ENCODE peak calls at places on chromosome 20, in six cellular contexts. H is GM12878, U is HepG2, L is H1, W is GM12891, M is K562. X is an unnamed sample.

GRCh38 chr20:9485614-9486325 is 28.6 kb upstream of the LAMP5 start:
- DNase-seq in L (no peak), H (no peak), W (no peak), M (no peak), U (no peak), X (no peak)

GRCh38 chr20:47936612-47937011 is 151.3 kb upstream of the SULF2 start:
- DNase-seq in M (no peak), L (no peak), U (no peak), W (no peak), H (no peak), X (no peak)

GRCh38 chr20:63044204-63044600 is 37.4 kb upstream of the BHLHE23 start:
- DNase-seq in M (no peak), H (no peak), U (no peak), L (no peak), W (no peak), X (no peak)

GRCh38 chr20:63694596-63695418 is 1.6 kb upstream of the TNFRSF6B start:
- DNase-seq in H (no peak), M (no peak), L (no peak), W (peak), U (no peak), X (peak)

GRCh38 chr20:36311141-36311853 is 5.2 kb downstream of the DLGAP4 start:
- DNase-seq in M (no peak), L (no peak), U (no peak), H (no peak), W (no peak), X (no peak)

GRCh38 chr20:58431134-58431533 is 42.1 kb downstream of the VAPB start:
- DNase-seq in W (no peak), H (no peak), U (no peak), M (no peak), L (no peak), X (no peak)

GRCh38 chr20:19449051-19449450 is 236.6 kb downstream of the SLC24A3 start:
- DNase-seq in H (no peak), M (no peak), L (no peak), W (no peak), U (no peak), X (no peak)

GRCh38 chr20:35954907-35955251 is 577 bp upstream of the SCAND1 start:
- DNase-seq in U (peak), M (no peak), W (peak), L (no peak), H (no peak), X (no peak)

GRCh38 chr20:5776074-5776473 is 25.9 kb downstream of the SHLD1 start:
- DNase-seq in H (no peak), L (no peak), M (peak), W (no peak), U (no peak), X (no peak)

GRCh38 chr20:47886454-47887041 is 101.3 kb upstream of the SULF2 start:
- DNase-seq in H (no peak), W (no peak), L (no peak), M (no peak), U (peak), X (no peak)

GRCh38 chr20:38167851-38168760 is 3.0 kb upstream of the TGM2 start:
- DNase-seq in W (no peak), M (no peak), H (no peak), U (peak), L (no peak), X (no peak)

GRCh38 chr20:40640667-40641066 is 48.4 kb downstream of the MAFB start:
- DNase-seq in W (no peak), H (no peak), U (no peak), M (no peak), L (no peak), X (no peak)

GRCh38 chr20:63686492-63687321 is 9.7 kb upstream of the TNFRSF6B start:
- DNase-seq in H (no peak), L (no peak), U (no peak), M (no peak), W (no peak), X (no peak)

GRCh38 chr20:64066984-64067605 is 4.1 kb downstream of the TCEA2 start:
- DNase-seq in H (no peak), L (no peak), U (no peak), M (no peak), W (no peak), X (no peak)

GRCh38 chr20:36353740-36354139 is 47.6 kb downstream of the DLGAP4 start:
- DNase-seq in L (no peak), U (no peak), W (no peak), M (no peak), H (no peak), X (no peak)

GRCh38 chr20:3661060-3661820 is 2.0 kb downstream of the GFRA4 start:
- DNase-seq in H (no peak), U (no peak), M (no peak), L (no peak), W (no peak), X (no peak)

GRCh38 chr20:22052025-22052527 is 346.6 kb downstream of the PAX1 start:
- DNase-seq in W (no peak), M (no peak), L (no peak), H (no peak), U (no peak), X (no peak)

DNA sequence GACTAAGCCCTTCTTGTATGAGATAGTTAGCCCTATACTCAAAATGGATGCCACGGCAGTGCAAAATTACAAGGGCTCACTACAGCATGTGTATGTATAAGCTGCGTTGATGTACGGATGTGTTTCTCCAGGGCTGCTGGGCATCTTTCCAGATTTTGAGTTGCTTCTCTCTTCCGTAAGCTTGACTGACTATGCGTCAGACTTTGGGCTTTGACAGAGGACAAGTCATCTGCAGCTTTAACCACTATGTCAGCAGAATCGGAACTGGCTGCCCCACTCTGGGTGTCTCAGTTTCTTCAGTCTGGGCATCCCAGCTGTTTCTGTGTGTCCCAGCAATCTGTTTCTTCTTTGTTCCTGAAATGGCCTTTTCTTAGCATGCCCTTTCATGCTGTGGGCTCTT is 241.6 kb downstream of the BTBD3 start:
- DNase-seq in H (no peak), M (no peak), L (no peak), U (no peak), W (no peak), X (no peak)
- TF ChIP-seq POLR2AphosphoS5 in H (no peak), M (no peak), L (no peak), U (no peak), W (no peak), X (no peak)

GRCh38 chr20:17715075-17715474 is 15.3 kb downstream of the BANF2 start:
- DNase-seq in L (no peak), M (no peak), U (no peak), W (no peak), H (no peak), X (no peak)

GRCh38 chr20:17709361-17710293 is 9.9 kb downstream of the BANF2 start:
- DNase-seq in H (no peak), U (peak), W (no peak), M (no peak), L (no peak), X (no peak)

GRCh38 chr20:17710379-17711305 is 10.9 kb downstream of the BANF2 start:
- DNase-seq in L (no peak), H (no peak), U (peak), W (no peak), M (peak), X (no peak)

GRCh38 chr20:17712201-17712600 is 12.4 kb downstream of the BANF2 start:
- DNase-seq in L (no peak), W (no peak), H (no peak), U (no peak), M (no peak), X (no peak)

DNA sequence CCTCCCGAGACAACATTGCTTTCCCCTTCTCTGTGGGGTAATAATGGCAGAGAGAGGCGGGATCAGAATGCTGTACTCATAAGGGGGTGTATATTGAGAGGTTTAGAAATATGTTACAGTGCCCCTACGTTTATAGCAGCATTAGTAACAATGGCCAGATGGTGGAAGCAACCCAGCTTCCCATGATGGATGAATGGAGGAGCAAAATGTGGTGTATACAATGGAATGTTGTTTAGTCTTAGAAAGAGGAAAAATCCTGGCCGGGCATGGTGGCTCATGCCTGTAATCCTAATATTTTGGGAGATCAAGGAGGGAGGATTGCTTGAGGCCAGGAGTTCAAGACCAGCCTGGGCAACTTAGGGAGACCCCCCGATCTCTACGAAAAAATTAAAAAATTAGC is 12.9 kb downstream of the BANF2 start:
- DNase-seq in H (no peak), U (no peak), L (no peak), W (no peak), M (no peak), X (no peak)
- TF ChIP-seq TAF1 in H (no peak), U (no peak), L (no peak), W (no peak), M (no peak), X (no peak)

GRCh38 chr20:39424923-39425678 is 463.0 kb downstream of the DHX35 start:
- DNase-seq in W (no peak), L (no peak), M (no peak), H (no peak), U (no peak), X (no peak)

GRCh38 chr20:39433461-39433860 is 471.3 kb downstream of the DHX35 start:
- DNase-seq in W (no peak), H (no peak), U (no peak), M (no peak), L (no peak), X (no peak)

GRCh38 chr20:39429716-39430115 is 467.6 kb downstream of the DHX35 start:
- DNase-seq in U (peak), H (no peak), W (no peak), L (no peak), M (no peak), X (no peak)
- TF ChIP-seq POLR2A in U (no peak), H (no peak), W (no peak), L (no peak), M (no peak), X (no peak)

DNA sequence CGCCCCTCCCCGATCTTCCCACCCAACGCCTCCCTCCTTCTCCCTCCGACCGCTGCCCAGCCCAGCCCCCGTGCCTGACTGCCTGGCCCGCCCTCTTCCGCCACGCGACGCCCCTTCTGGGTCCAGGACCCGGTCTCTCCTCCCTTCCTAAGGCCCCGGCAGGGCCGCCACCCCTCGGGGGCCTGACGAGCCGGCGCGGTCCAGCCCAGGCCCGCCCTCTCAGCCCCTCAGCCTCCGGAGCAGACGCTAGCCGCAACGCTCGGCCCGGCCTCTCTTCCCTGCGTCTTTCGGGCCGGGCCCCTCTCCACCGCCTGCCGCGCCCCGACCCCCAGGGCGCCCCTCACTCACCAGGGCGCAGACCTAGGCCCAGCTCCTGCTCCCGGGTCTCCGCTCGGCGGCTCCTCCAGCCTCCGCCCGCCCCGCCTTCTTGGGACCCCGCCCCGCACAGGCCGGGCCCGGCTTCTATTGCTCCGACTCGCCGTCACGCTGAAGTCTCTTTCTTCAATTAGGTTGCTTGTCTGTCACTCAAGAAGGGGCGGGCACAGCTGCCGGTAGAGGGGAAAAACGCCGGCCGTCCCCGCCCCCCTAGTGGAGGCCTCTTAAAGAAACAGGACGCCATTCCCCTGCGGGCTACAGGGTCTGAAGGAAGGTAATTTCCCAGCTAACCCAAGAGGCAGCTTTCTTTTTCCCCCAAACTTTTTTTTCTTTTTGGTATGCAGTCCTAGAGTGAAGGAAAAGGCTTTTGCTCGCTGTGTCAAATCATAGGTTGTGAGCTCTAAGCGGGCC is at the start of gene ELMO2:
- DNase-seq in H (peak), L (peak), W (peak), M (peak), U (peak), X (peak)
- TF ChIP-seq POLR2AphosphoS5 in H (no peak), L (peak), W (no peak), M (no peak), U (peak), X (no peak)

GRCh38 chr20:32697608-32698007 is 23.9 kb upstream of the C20orf203 start:
- DNase-seq in M (no peak), H (no peak), W (no peak), U (no peak), L (no peak), X (no peak)

GRCh38 chr20:32695089-32695488 is 21.3 kb upstream of the C20orf203 start:
- DNase-seq in M (no peak), H (no peak), U (no peak), L (no peak), W (no peak), X (no peak)
- TF ChIP-seq TAF1 in M (no peak), H (no peak), U (no peak), L (no peak), W (no peak), X (no peak)

DNA sequence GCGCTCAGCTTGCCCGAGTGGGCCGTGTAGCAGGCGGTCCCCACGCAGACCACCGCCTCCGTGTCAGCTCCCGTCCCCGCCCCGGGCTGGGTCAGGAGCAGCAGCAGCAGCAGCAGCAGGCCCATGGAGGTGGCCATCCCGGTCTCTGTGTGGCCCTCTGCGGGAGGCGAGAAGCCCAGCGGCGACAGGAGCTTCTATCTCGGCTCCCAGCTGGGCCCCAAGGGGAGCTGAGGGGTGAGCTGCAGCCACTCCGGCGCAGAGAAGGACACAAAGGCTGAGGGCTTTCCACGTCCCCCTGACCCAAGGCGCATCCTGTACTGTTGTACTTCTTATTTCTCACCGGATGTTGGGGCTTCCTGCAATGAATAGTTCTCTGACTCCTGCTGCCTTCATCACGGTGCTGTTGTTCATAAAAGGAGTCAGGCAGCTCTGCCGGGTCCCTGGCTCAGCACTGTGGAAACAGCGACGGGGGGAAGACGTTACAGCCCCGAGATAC is at the start of gene CD93:
- DNase-seq in L (no peak), U (no peak), W (peak), H (no peak), M (peak), X (peak)
- TF ChIP-seq POLR2A in L (no peak), U (no peak), W (no peak), H (no peak), M (no peak), X (peak)

DNA sequence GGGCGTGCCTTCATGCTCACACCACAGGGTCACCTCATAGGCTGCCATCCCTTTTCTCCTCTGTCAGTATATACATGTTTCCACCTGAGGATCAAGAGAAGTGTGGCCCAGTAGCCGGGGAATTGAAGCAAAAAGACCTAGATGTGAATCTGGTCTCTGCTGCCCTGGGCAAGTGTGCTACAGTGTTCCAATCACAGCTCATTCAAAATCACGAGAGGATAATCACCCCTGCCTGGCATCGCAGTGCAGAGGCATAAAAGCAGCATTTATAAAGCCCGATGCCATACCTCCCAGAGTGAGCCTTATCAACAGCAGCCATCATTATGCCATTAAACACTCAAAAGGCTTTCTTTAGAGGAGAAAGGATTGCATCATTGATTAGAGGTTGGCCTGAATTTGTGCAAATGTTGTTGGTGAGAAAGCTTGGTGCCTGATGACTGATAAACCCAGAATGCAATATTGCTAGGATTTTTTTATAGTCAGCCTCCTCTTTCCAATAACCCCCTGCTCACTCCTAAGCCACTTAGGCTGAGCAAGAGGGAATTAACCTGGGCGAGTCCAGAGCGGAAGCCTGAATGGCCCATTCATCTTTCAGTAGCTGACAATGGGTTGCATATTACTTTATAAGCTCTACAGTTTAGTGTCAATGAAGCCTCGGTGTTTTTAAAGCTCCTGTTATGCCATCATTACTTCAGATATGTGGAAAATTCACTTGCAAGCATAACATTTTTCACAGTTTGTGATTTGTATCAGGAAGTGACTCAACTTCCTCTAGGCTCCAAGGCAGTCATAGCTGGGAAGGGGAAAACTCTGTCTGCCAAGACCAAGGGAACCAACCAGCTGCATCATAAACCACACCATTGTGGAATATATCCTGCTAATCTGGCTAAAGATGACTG is 92.5 kb upstream of the NXT1 start:
- DNase-seq in M (no peak), U (no peak), H (no peak), L (peak), W (no peak), X (no peak)
- TF ChIP-seq POLR2AphosphoS5 in M (no peak), U (no peak), H (no peak), L (no peak), W (no peak), X (no peak)